ENCODE peak calls at places on chromosomes 3 and 15, in six cellular contexts. One of them, this sample, is unnamed.

GRCh38 chr3:6041894-6042293 is 819.0 kb upstream of the GRM7 start:
- DNase-seq in AG09309: no peak
- DNase-seq in myocyte: no peak
- DNase-seq in cardiac fibroblast: no peak
- DNase-seq in stimulated activated naive CD8-positive, alpha-beta T cell treated with anti-CD3 and anti-CD28 coated beads, Interleukin-15, amount 100 ng/mL, for 72 hours: no peak
- DNase-seq in iris pigment epithelial cell: no peak
- DNase-seq in this sample: no peak

GRCh38 chr3:115547207-115547606 is 76.1 kb upstream of the GAP43 start:
- DNase-seq in AG09309: no peak
- DNase-seq in cardiac fibroblast: no peak
- DNase-seq in myocyte: no peak
- DNase-seq in stimulated activated naive CD8-positive, alpha-beta T cell treated with anti-CD3 and anti-CD28 coated beads, Interleukin-15, amount 100 ng/mL, for 72 hours: no peak
- DNase-seq in iris pigment epithelial cell: no peak
- DNase-seq in this sample: no peak

GRCh38 chr3:52704611-52705437 is 767 bp downstream of the GLT8D1 start:
- DNase-seq in myocyte: peak; percentile 80
- DNase-seq in cardiac fibroblast: peak; percentile 26
- DNase-seq in stimulated activated naive CD8-positive, alpha-beta T cell treated with anti-CD3 and anti-CD28 coated beads, Interleukin-15, amount 100 ng/mL, for 72 hours: peak; percentile 26
- DNase-seq in AG09309: no peak
- DNase-seq in iris pigment epithelial cell: peak; percentile 27
- DNase-seq in this sample: no peak

GRCh38 chr3:112817782-112818181 is 28.9 kb downstream of the CD200R1L start:
- DNase-seq in iris pigment epithelial cell: no peak
- DNase-seq in AG09309: no peak
- DNase-seq in stimulated activated naive CD8-positive, alpha-beta T cell treated with anti-CD3 and anti-CD28 coated beads, Interleukin-15, amount 100 ng/mL, for 72 hours: no peak
- DNase-seq in cardiac fibroblast: no peak
- DNase-seq in myocyte: no peak
- DNase-seq in this sample: no peak

GRCh38 chr3:195914648-195915473 is 6.5 kb upstream of the TNK2 start:
- DNase-seq in iris pigment epithelial cell: peak; percentile 95
- DNase-seq in AG09309: peak; percentile 90
- DNase-seq in myocyte: peak; percentile 98
- DNase-seq in stimulated activated naive CD8-positive, alpha-beta T cell treated with anti-CD3 and anti-CD28 coated beads, Interleukin-15, amount 100 ng/mL, for 72 hours: peak; percentile 95
- DNase-seq in cardiac fibroblast: peak; percentile 96
- DNase-seq in this sample: peak; percentile 96

GRCh38 chr3:65955792-65956477 is 82.8 kb downstream of the MAGI1 start:
- DNase-seq in iris pigment epithelial cell: peak; percentile 84
- DNase-seq in AG09309: no peak
- DNase-seq in stimulated activated naive CD8-positive, alpha-beta T cell treated with anti-CD3 and anti-CD28 coated beads, Interleukin-15, amount 100 ng/mL, for 72 hours: no peak
- DNase-seq in myocyte: no peak
- DNase-seq in cardiac fibroblast: peak; percentile 34
- DNase-seq in this sample: no peak

GRCh38 chr3:32076566-32076965 is 29.9 kb upstream of the GPD1L start:
- DNase-seq in cardiac fibroblast: peak; percentile 24
- DNase-seq in iris pigment epithelial cell: peak; percentile 72
- DNase-seq in myocyte: no peak
- DNase-seq in AG09309: peak; percentile 32
- DNase-seq in stimulated activated naive CD8-positive, alpha-beta T cell treated with anti-CD3 and anti-CD28 coated beads, Interleukin-15, amount 100 ng/mL, for 72 hours: no peak
- DNase-seq in this sample: no peak

GRCh38 chr3:162142511-162142910 is 645.9 kb downstream of the OTOL1 start:
- DNase-seq in cardiac fibroblast: peak; percentile 41
- DNase-seq in myocyte: peak; percentile 38
- DNase-seq in AG09309: no peak
- DNase-seq in stimulated activated naive CD8-positive, alpha-beta T cell treated with anti-CD3 and anti-CD28 coated beads, Interleukin-15, amount 100 ng/mL, for 72 hours: no peak
- DNase-seq in iris pigment epithelial cell: peak; percentile 95
- DNase-seq in this sample: no peak

GRCh38 chr3:42662813-42663535 is 9.5 kb downstream of the ZBTB47 start:
- DNase-seq in iris pigment epithelial cell: no peak
- DNase-seq in myocyte: no peak
- DNase-seq in cardiac fibroblast: no peak
- DNase-seq in AG09309: no peak
- DNase-seq in stimulated activated naive CD8-positive, alpha-beta T cell treated with anti-CD3 and anti-CD28 coated beads, Interleukin-15, amount 100 ng/mL, for 72 hours: no peak
- DNase-seq in this sample: no peak

GRCh38 chr3:82005266-82005665 is 243.8 kb upstream of the GBE1 start:
- DNase-seq in stimulated activated naive CD8-positive, alpha-beta T cell treated with anti-CD3 and anti-CD28 coated beads, Interleukin-15, amount 100 ng/mL, for 72 hours: no peak
- DNase-seq in AG09309: no peak
- DNase-seq in iris pigment epithelial cell: no peak
- DNase-seq in cardiac fibroblast: no peak
- DNase-seq in myocyte: no peak
- DNase-seq in this sample: no peak

GRCh38 chr15:92705693-92706618 is 50.4 kb upstream of the FAM174B start:
- DNase-seq in stimulated activated naive CD8-positive, alpha-beta T cell treated with anti-CD3 and anti-CD28 coated beads, Interleukin-15, amount 100 ng/mL, for 72 hours: no peak
- DNase-seq in myocyte: no peak
- DNase-seq in cardiac fibroblast: no peak
- DNase-seq in iris pigment epithelial cell: no peak
- DNase-seq in AG09309: no peak
- DNase-seq in this sample: no peak

GRCh38 chr3:150414273-150414672 is 6.2 kb downstream of the TSC22D2 start:
- DNase-seq in iris pigment epithelial cell: peak; percentile 67
- DNase-seq in AG09309: no peak
- DNase-seq in cardiac fibroblast: peak; percentile 51
- DNase-seq in myocyte: peak; percentile 45
- DNase-seq in stimulated activated naive CD8-positive, alpha-beta T cell treated with anti-CD3 and anti-CD28 coated beads, Interleukin-15, amount 100 ng/mL, for 72 hours: no peak
- DNase-seq in this sample: peak; percentile 34